ENCODE peak calls at places on chromosomes 6 and 20, in four cellular contexts. R is CD4-positive, CD25-positive, alpha-beta regulatory T cell; G is right atrium auricular region; U is effector memory CD8-positive, alpha-beta T cell. D is an unnamed sample.
A peak's percentile ranks its signal among the peaks of the same experiment; 100 is the strongest.

GRCh38 chr6:155224031-155224451 is 39.8 kb upstream of the CLDN20 start:
- DNase-seq in R (peak; percentile 26), G (no peak), U (peak; percentile 27), D (peak; percentile 69)

GRCh38 chr20:25856256-25856884 is 159.7 kb upstream of the ZNF337 start:
- DNase-seq in R (no peak), G (no peak), U (no peak), D (no peak)

GRCh38 chr20:34256629-34257124 is 15.5 kb downstream of the ASIP start:
- DNase-seq in R (no peak), G (no peak), U (no peak), D (no peak)

GRCh38 chr6:38077488-38078015 is 258.0 kb downstream of the ZFAND3 start:
- DNase-seq in R (no peak), G (no peak), U (no peak), D (no peak)

GRCh38 chr6:10154251-10154650 is 260.6 kb downstream of the TFAP2A start:
- DNase-seq in R (no peak), G (no peak), U (no peak), D (no peak)

GRCh38 chr6:21109421-21110178 is 484.0 kb upstream of the SOX4 start:
- DNase-seq in R (no peak), G (no peak), U (no peak), D (no peak)

GRCh38 chr20:63042448-63043071 is 35.8 kb upstream of the BHLHE23 start:
- DNase-seq in R (no peak), G (no peak), U (no peak), D (no peak)

GRCh38 chr6:18265787-18266523 is 1.6 kb upstream of the DEK start:
- DNase-seq in R (no peak), G (no peak), U (no peak), D (peak; percentile 4)

GRCh38 chr20:46764068-46764467 is 54.6 kb downstream of the SLC2A10 start:
- DNase-seq in R (no peak), G (no peak), U (no peak), D (no peak)

GRCh38 chr6:96610019-96610418 is 47.1 kb downstream of the FHL5 start:
- DNase-seq in R (no peak), G (no peak), U (no peak), D (no peak)

GRCh38 chr6:161503570-161503969 is 229.7 kb upstream of the AGPAT4 start:
- DNase-seq in R (no peak), G (no peak), U (no peak), D (no peak)

GRCh38 chr20:15927893-15928650 is 645.2 kb downstream of the KIF16B start:
- DNase-seq in R (no peak), G (no peak), U (no peak), D (no peak)

GRCh38 chr6:72619883-72620696 is 1.8 kb upstream of the KCNQ5 start:
- DNase-seq in R (peak; percentile 52), G (no peak), U (peak; percentile 59), D (peak; percentile 96)

GRCh38 chr20:5353624-5354496 is 37.1 kb upstream of the PROKR2 start:
- DNase-seq in R (no peak), G (no peak), U (no peak), D (no peak)

GRCh38 chr6:40955181-40955550 is 83.9 kb downstream of the UNC5CL start:
- DNase-seq in R (no peak), G (no peak), U (no peak), D (no peak)

GRCh38 chr6:81727876-81728517 is 24.5 kb downstream of the TENT5A start:
- DNase-seq in R (no peak), G (no peak), U (no peak), D (no peak)

GRCh38 chr20:54078296-54078695 is 7.9 kb upstream of the BCAS1 start:
- DNase-seq in R (peak; percentile 6), G (no peak), U (no peak), D (no peak)

GRCh38 chr6:37353761-37354525 is at the start of gene RNF8:
- DNase-seq in R (peak; percentile 82), G (peak; percentile 86), U (peak; percentile 82), D (peak; percentile 93)

GRCh38 chr20:46308258-46309157 is at the start of gene CDH22:
- DNase-seq in R (peak; percentile 20), G (no peak), U (no peak), D (peak; percentile 37)

GRCh38 chr6:151269318-151269995 is 29.7 kb downstream of the AKAP12 start:
- DNase-seq in R (no peak), G (no peak), U (no peak), D (no peak)

GRCh38 chr6:122788663-122789062 is 395 bp upstream of the SMPDL3A start:
- DNase-seq in R (no peak), G (no peak), U (no peak), D (no peak)

GRCh38 chr20:7744411-7744810 is 195.8 kb downstream of the HAO1 start:
- DNase-seq in R (no peak), G (no peak), U (no peak), D (no peak)

GRCh38 chr20:54920491-54920890 is 445.1 kb downstream of the DOK5 start:
- DNase-seq in R (no peak), G (no peak), U (no peak), D (no peak)

GRCh38 chr6:3751019-3751729 is at the start of gene PXDC1:
- DNase-seq in R (peak; percentile 32), G (no peak), U (peak; percentile 6), D (peak; percentile 35)

GRCh38 chr20:13610205-13610604 is 28.5 kb downstream of the TASP1 start:
- DNase-seq in R (no peak), G (no peak), U (no peak), D (no peak)

GRCh38 chr20:17617212-17617867 is 47.5 kb downstream of the DSTN start:
- DNase-seq in R (peak; percentile 39), G (peak; percentile 64), U (peak; percentile 47), D (peak; percentile 33)